ENCODE peak calls at places on chromosomes 13 and 19, in eight cellular contexts. B is activated T-cell treated with anti-CD3 and anti-CD28 coated beads, Interleukin-2, amount 50 U/mL, for 4 hours; D is gastrocnemius medialis; N is left cardiac atrium; X is lower lobe of right lung; K is activated CD4-positive, alpha-beta T cell treated with anti-CD3 and anti-CD28 coated beads for 36 hours; G is CD4-positive, CD25-positive, alpha-beta regulatory T cell; Q is heart left ventricle. M is an unnamed sample.

GRCh38 chr13:23367907-23368306 is 65.6 kb downstream of the SACS start:
- ATAC-seq in B (no peak), D (no peak), N (no peak), X (no peak), K (no peak), G (no peak), Q (peak), M (no peak)

GRCh38 chr19:2488405-2488941 is 12.5 kb downstream of the GADD45B start:
- ATAC-seq in B (no peak), D (peak), N (peak), X (no peak), K (peak), G (no peak), Q (peak), M (no peak)

GRCh38 chr13:110037925-110038573 is 251.7 kb upstream of the IRS2 start:
- ATAC-seq in B (no peak), D (no peak), N (no peak), X (no peak), K (no peak), G (no peak), Q (no peak), M (no peak)

GRCh38 chr19:9906475-9907087 is 29.7 kb downstream of the OLFM2 start:
- ATAC-seq in B (no peak), D (no peak), N (peak), X (peak), K (no peak), G (no peak), Q (peak), M (no peak)

GRCh38 chr19:40673377-40673776 is 17.1 kb downstream of the NUMBL start:
- ATAC-seq in B (no peak), D (no peak), N (no peak), X (no peak), K (no peak), G (no peak), Q (no peak), M (no peak)

GRCh38 chr13:29868581-29868980 is 18.2 kb upstream of the UBL3 start:
- ATAC-seq in B (no peak), D (no peak), N (no peak), X (no peak), K (no peak), G (no peak), Q (no peak), M (no peak)

GRCh38 chr13:50358715-50359367 is 343.6 kb downstream of the KCNRG start:
- ATAC-seq in B (no peak), D (no peak), N (no peak), X (no peak), K (no peak), G (no peak), Q (no peak), M (peak)

GRCh38 chr13:42574011-42574410 is at the start of gene TNFSF11:
- ATAC-seq in B (peak), D (no peak), N (no peak), X (peak), K (peak), G (no peak), Q (no peak), M (peak)

GRCh38 chr13:45707701-45708100 is 5.6 kb downstream of the CBY2 start:
- ATAC-seq in B (no peak), D (no peak), N (no peak), X (no peak), K (no peak), G (no peak), Q (no peak), M (no peak)

GRCh38 chr13:41645313-41645712 is 188.0 kb downstream of the RGCC start:
- ATAC-seq in B (no peak), D (peak), N (peak), X (peak), K (no peak), G (no peak), Q (peak), M (no peak)

GRCh38 chr13:99329477-99329876 is 22.3 kb upstream of the GPR183 start:
- ATAC-seq in B (no peak), D (no peak), N (no peak), X (no peak), K (no peak), G (no peak), Q (no peak), M (no peak)

M was measured in stimulated activated memory B cell treated with anti-CD40 and anti-IgM and Interleukin-4, amounts not matched to agents 10 μg/mL and 1 μg/mL and 100 μg/mL, for 72 hours.